ENCODE peak calls at places on chromosomes 13 and 19, in six cellular contexts. One of them, this sample, is unnamed.

GRCh38 chr13:26946675-26947342 is 186.2 kb upstream of the GPR12 start:
- DNase-seq in fibroblast of the conjunctiva: peak
- DNase-seq in NCI-H1092 treated with DMSO at 0.1 percent for 48 hours: peak
- DNase-seq in ACHN: peak
- DNase-seq in NCI-H345: peak
- DNase-seq in SW 1271: peak
- DNase-seq in this sample: peak

GRCh38 chr13:98839826-98840769 is 87.6 kb upstream of the SLC15A1 start:
- DNase-seq in fibroblast of the conjunctiva: peak
- DNase-seq in NCI-H1092 treated with DMSO at 0.1 percent for 48 hours: peak
- DNase-seq in ACHN: peak
- DNase-seq in NCI-H345: peak
- DNase-seq in SW 1271: peak
- DNase-seq in this sample: peak

GRCh38 chr13:38905861-38906260 is 84.8 kb downstream of the STOML3 start:
- DNase-seq in fibroblast of the conjunctiva: no peak
- DNase-seq in NCI-H1092 treated with DMSO at 0.1 percent for 48 hours: no peak
- DNase-seq in ACHN: no peak
- DNase-seq in NCI-H345: no peak
- DNase-seq in SW 1271: no peak
- DNase-seq in this sample: no peak

GRCh38 chr13:75363371-75363770 is 118.6 kb downstream of the TBC1D4 start:
- DNase-seq in fibroblast of the conjunctiva: no peak
- DNase-seq in NCI-H1092 treated with DMSO at 0.1 percent for 48 hours: no peak
- DNase-seq in ACHN: no peak
- DNase-seq in NCI-H345: no peak
- DNase-seq in SW 1271: no peak
- DNase-seq in this sample: no peak

GRCh38 chr13:32914686-32915085 is 101.5 kb upstream of the KL start:
- DNase-seq in fibroblast of the conjunctiva: no peak
- DNase-seq in NCI-H1092 treated with DMSO at 0.1 percent for 48 hours: no peak
- DNase-seq in ACHN: no peak
- DNase-seq in NCI-H345: no peak
- DNase-seq in SW 1271: no peak
- DNase-seq in this sample: no peak

GRCh38 chr13:27658569-27658968 is 36.9 kb downstream of the POLR1D start:
- DNase-seq in fibroblast of the conjunctiva: no peak
- DNase-seq in NCI-H1092 treated with DMSO at 0.1 percent for 48 hours: no peak
- DNase-seq in ACHN: no peak
- DNase-seq in NCI-H345: no peak
- DNase-seq in SW 1271: peak
- DNase-seq in this sample: no peak

GRCh38 chr13:110815471-110816204 is 99.2 kb downstream of the ANKRD10 start:
- DNase-seq in fibroblast of the conjunctiva: no peak
- DNase-seq in NCI-H1092 treated with DMSO at 0.1 percent for 48 hours: peak
- DNase-seq in ACHN: no peak
- DNase-seq in NCI-H345: peak
- DNase-seq in SW 1271: no peak
- DNase-seq in this sample: no peak

GRCh38 chr13:32206097-32206740 is 108.9 kb downstream of the ZAR1L start:
- DNase-seq in fibroblast of the conjunctiva: no peak
- DNase-seq in NCI-H1092 treated with DMSO at 0.1 percent for 48 hours: peak
- DNase-seq in ACHN: no peak
- DNase-seq in NCI-H345: no peak
- DNase-seq in SW 1271: no peak
- DNase-seq in this sample: no peak

GRCh38 chr19:40601061-40601973 is at the start of gene LTBP4:
- DNase-seq in fibroblast of the conjunctiva: no peak
- DNase-seq in NCI-H1092 treated with DMSO at 0.1 percent for 48 hours: no peak
- DNase-seq in ACHN: peak
- DNase-seq in NCI-H345: peak
- DNase-seq in SW 1271: no peak
- DNase-seq in this sample: peak

GRCh38 chr19:3857449-3858003 is 11.3 kb downstream of the ZFR2 start:
- DNase-seq in fibroblast of the conjunctiva: no peak
- DNase-seq in NCI-H1092 treated with DMSO at 0.1 percent for 48 hours: peak
- DNase-seq in ACHN: no peak
- DNase-seq in NCI-H345: peak
- DNase-seq in SW 1271: no peak
- DNase-seq in this sample: no peak

GRCh38 chr13:101390461-101390860 is 25.8 kb downstream of the NALCN start:
- DNase-seq in fibroblast of the conjunctiva: no peak
- DNase-seq in NCI-H1092 treated with DMSO at 0.1 percent for 48 hours: no peak
- DNase-seq in ACHN: no peak
- DNase-seq in NCI-H345: no peak
- DNase-seq in SW 1271: peak
- DNase-seq in this sample: peak

GRCh38 chr19:39413269-39413902 is 917 bp downstream of the PLEKHG2 start:
- DNase-seq in fibroblast of the conjunctiva: no peak
- DNase-seq in NCI-H1092 treated with DMSO at 0.1 percent for 48 hours: peak
- DNase-seq in ACHN: no peak
- DNase-seq in NCI-H345: peak
- DNase-seq in SW 1271: no peak
- DNase-seq in this sample: peak

GRCh38 chr13:77339408-77339807 is 12.5 kb upstream of the MYCBP2 start:
- DNase-seq in fibroblast of the conjunctiva: no peak
- DNase-seq in NCI-H1092 treated with DMSO at 0.1 percent for 48 hours: no peak
- DNase-seq in ACHN: no peak
- DNase-seq in NCI-H345: no peak
- DNase-seq in SW 1271: no peak
- DNase-seq in this sample: no peak

GRCh38 chr13:35225159-35225558 is 251.3 kb downstream of the MAB21L1 start:
- DNase-seq in fibroblast of the conjunctiva: no peak
- DNase-seq in NCI-H1092 treated with DMSO at 0.1 percent for 48 hours: no peak
- DNase-seq in ACHN: no peak
- DNase-seq in NCI-H345: no peak
- DNase-seq in SW 1271: no peak
- DNase-seq in this sample: no peak

GRCh38 chr19:12946092-12946845 is 607 bp downstream of the RAD23A start:
- DNase-seq in fibroblast of the conjunctiva: peak
- DNase-seq in NCI-H1092 treated with DMSO at 0.1 percent for 48 hours: peak
- DNase-seq in ACHN: peak
- DNase-seq in NCI-H345: no peak
- DNase-seq in SW 1271: peak
- DNase-seq in this sample: no peak

GRCh38 chr13:29369060-29369743 is 226.3 kb downstream of the SLC7A1 start:
- DNase-seq in fibroblast of the conjunctiva: peak
- DNase-seq in NCI-H1092 treated with DMSO at 0.1 percent for 48 hours: peak
- DNase-seq in ACHN: peak
- DNase-seq in NCI-H345: peak
- DNase-seq in SW 1271: peak
- DNase-seq in this sample: peak

GRCh38 chr13:90445179-90445578 is 902.3 kb upstream of the MIR17HG start:
- DNase-seq in fibroblast of the conjunctiva: peak
- DNase-seq in NCI-H1092 treated with DMSO at 0.1 percent for 48 hours: no peak
- DNase-seq in ACHN: peak
- DNase-seq in NCI-H345: no peak
- DNase-seq in SW 1271: peak
- DNase-seq in this sample: no peak

GRCh38 chr13:113064534-113065405 is 40.8 kb upstream of the F7 start:
- DNase-seq in fibroblast of the conjunctiva: peak
- DNase-seq in NCI-H1092 treated with DMSO at 0.1 percent for 48 hours: no peak
- DNase-seq in ACHN: peak
- DNase-seq in NCI-H345: no peak
- DNase-seq in SW 1271: no peak
- DNase-seq in this sample: no peak

GRCh38 chr19:35327642-35328041 is 1.3 kb upstream of the CD22 start:
- DNase-seq in fibroblast of the conjunctiva: no peak
- DNase-seq in NCI-H1092 treated with DMSO at 0.1 percent for 48 hours: no peak
- DNase-seq in ACHN: no peak
- DNase-seq in NCI-H345: no peak
- DNase-seq in SW 1271: no peak
- DNase-seq in this sample: no peak

GRCh38 chr19:14440049-14440448 is 6.9 kb downstream of the PKN1 start:
- DNase-seq in fibroblast of the conjunctiva: no peak
- DNase-seq in NCI-H1092 treated with DMSO at 0.1 percent for 48 hours: no peak
- DNase-seq in ACHN: no peak
- DNase-seq in NCI-H345: no peak
- DNase-seq in SW 1271: no peak
- DNase-seq in this sample: no peak

GRCh38 chr13:62205273-62205672 is 789.6 kb upstream of the PCDH20 start:
- DNase-seq in fibroblast of the conjunctiva: no peak
- DNase-seq in NCI-H1092 treated with DMSO at 0.1 percent for 48 hours: no peak
- DNase-seq in ACHN: no peak
- DNase-seq in NCI-H345: no peak
- DNase-seq in SW 1271: no peak
- DNase-seq in this sample: no peak

GRCh38 chr19:52351512-52351911 is 15.5 kb downstream of the ZNF610 start:
- DNase-seq in fibroblast of the conjunctiva: no peak
- DNase-seq in NCI-H1092 treated with DMSO at 0.1 percent for 48 hours: no peak
- DNase-seq in ACHN: no peak
- DNase-seq in NCI-H345: no peak
- DNase-seq in SW 1271: no peak
- DNase-seq in this sample: no peak

GRCh38 chr19:42113641-42114348 is 18.5 kb downstream of the POU2F2 start:
- DNase-seq in fibroblast of the conjunctiva: peak
- DNase-seq in NCI-H1092 treated with DMSO at 0.1 percent for 48 hours: peak
- DNase-seq in ACHN: peak
- DNase-seq in NCI-H345: peak
- DNase-seq in SW 1271: peak
- DNase-seq in this sample: peak

GRCh38 chr13:48334534-48335127 is 31.1 kb downstream of the RB1 start:
- DNase-seq in fibroblast of the conjunctiva: peak
- DNase-seq in NCI-H1092 treated with DMSO at 0.1 percent for 48 hours: no peak
- DNase-seq in ACHN: peak
- DNase-seq in NCI-H345: no peak
- DNase-seq in SW 1271: peak
- DNase-seq in this sample: peak

GRCh38 chr13:33175991-33176390 is 109.6 kb downstream of the STARD13 start:
- DNase-seq in fibroblast of the conjunctiva: no peak
- DNase-seq in NCI-H1092 treated with DMSO at 0.1 percent for 48 hours: no peak
- DNase-seq in ACHN: no peak
- DNase-seq in NCI-H345: no peak
- DNase-seq in SW 1271: no peak
- DNase-seq in this sample: no peak

GRCh38 chr19:12777217-12778019 is 2.1 kb upstream of the HOOK2 start:
- DNase-seq in fibroblast of the conjunctiva: no peak
- DNase-seq in NCI-H1092 treated with DMSO at 0.1 percent for 48 hours: peak
- DNase-seq in ACHN: peak
- DNase-seq in NCI-H345: peak
- DNase-seq in SW 1271: peak
- DNase-seq in this sample: no peak

GRCh38 chr19:6828306-6828697 is 55.8 kb downstream of the VAV1 start:
- DNase-seq in fibroblast of the conjunctiva: no peak
- DNase-seq in NCI-H1092 treated with DMSO at 0.1 percent for 48 hours: no peak
- DNase-seq in ACHN: peak
- DNase-seq in NCI-H345: no peak
- DNase-seq in SW 1271: no peak
- DNase-seq in this sample: no peak

GRCh38 chr13:61258185-61258584 is 157.5 kb downstream of the PCDH20 start:
- DNase-seq in fibroblast of the conjunctiva: no peak
- DNase-seq in NCI-H1092 treated with DMSO at 0.1 percent for 48 hours: no peak
- DNase-seq in ACHN: no peak
- DNase-seq in NCI-H345: no peak
- DNase-seq in SW 1271: no peak
- DNase-seq in this sample: no peak

GRCh38 chr19:45643927-45644771 is 5.0 kb upstream of the EML2 start:
- DNase-seq in fibroblast of the conjunctiva: no peak
- DNase-seq in NCI-H1092 treated with DMSO at 0.1 percent for 48 hours: no peak
- DNase-seq in ACHN: no peak
- DNase-seq in NCI-H345: no peak
- DNase-seq in SW 1271: no peak
- DNase-seq in this sample: no peak

GRCh38 chr19:41703602-41704293 is 4.7 kb upstream of the CEACAM5 start:
- DNase-seq in fibroblast of the conjunctiva: no peak
- DNase-seq in NCI-H1092 treated with DMSO at 0.1 percent for 48 hours: no peak
- DNase-seq in ACHN: no peak
- DNase-seq in NCI-H345: no peak
- DNase-seq in SW 1271: no peak
- DNase-seq in this sample: no peak

GRCh38 chr19:18437481-18438330 is at the start of gene ISYNA1:
- DNase-seq in fibroblast of the conjunctiva: no peak
- DNase-seq in NCI-H1092 treated with DMSO at 0.1 percent for 48 hours: peak
- DNase-seq in ACHN: peak
- DNase-seq in NCI-H345: peak
- DNase-seq in SW 1271: peak
- DNase-seq in this sample: peak

GRCh38 chr13:35524192-35524591 is 47.7 kb upstream of the MAB21L1 start:
- DNase-seq in fibroblast of the conjunctiva: no peak
- DNase-seq in NCI-H1092 treated with DMSO at 0.1 percent for 48 hours: no peak
- DNase-seq in ACHN: no peak
- DNase-seq in NCI-H345: no peak
- DNase-seq in SW 1271: no peak
- DNase-seq in this sample: no peak

GRCh38 chr13:21668665-21669599 is 1.9 kb upstream of the FGF9 start:
- DNase-seq in fibroblast of the conjunctiva: no peak
- DNase-seq in NCI-H1092 treated with DMSO at 0.1 percent for 48 hours: peak
- DNase-seq in ACHN: no peak
- DNase-seq in NCI-H345: peak
- DNase-seq in SW 1271: no peak
- DNase-seq in this sample: no peak

GRCh38 chr19:50926144-50926543 is 14.9 kb upstream of the KLK4 start:
- DNase-seq in fibroblast of the conjunctiva: no peak
- DNase-seq in NCI-H1092 treated with DMSO at 0.1 percent for 48 hours: no peak
- DNase-seq in ACHN: no peak
- DNase-seq in NCI-H345: no peak
- DNase-seq in SW 1271: no peak
- DNase-seq in this sample: no peak

GRCh38 chr19:28555317-28555716 is 657.6 kb downstream of the UQCRFS1 start:
- DNase-seq in fibroblast of the conjunctiva: no peak
- DNase-seq in NCI-H1092 treated with DMSO at 0.1 percent for 48 hours: no peak
- DNase-seq in ACHN: no peak
- DNase-seq in NCI-H345: no peak
- DNase-seq in SW 1271: no peak
- DNase-seq in this sample: no peak

This sample was measured in dermis microvascular lymphatic vessel endothelial cell.